ENCODE peak calls at places on chromosomes 4 and X, in four cellular contexts. T is HepG2, V is K562, K is H1. U is an unnamed sample.

GRCh38 chr4:17981063-17981462 is 40.5 kb downstream of the LCORL start:
- DNase-seq in T (no peak), V (no peak), K (no peak), U (no peak)

GRCh38 chr4:62014982-62015739 is 815.0 kb downstream of the ADGRL3 start:
- DNase-seq in T (no peak), V (no peak), K (no peak), U (peak; percentile 3)

GRCh38 chrX:150361777-150362351 is 1.3 kb upstream of the MAMLD1 start:
- DNase-seq in T (no peak), V (no peak), K (no peak), U (peak; percentile 40)

GRCh38 chr4:8370835-8371234 is 69.7 kb downstream of the ACOX3 start:
- DNase-seq in T (no peak), V (no peak), K (no peak), U (no peak)

GRCh38 chr4:107453231-107453630 is 266.8 kb downstream of the PAPSS1 start:
- DNase-seq in T (no peak), V (no peak), K (no peak), U (no peak)

GRCh38 chr4:28744066-28744465 is 1883.4 kb downstream of the STIM2 start:
- DNase-seq in T (no peak), V (no peak), K (no peak), U (no peak)

GRCh38 chrX:138756234-138756633 is 44.7 kb upstream of the FGF13 start:
- DNase-seq in T (no peak), V (peak; percentile 8), K (peak; percentile 9), U (no peak)

GRCh38 chr4:106746451-106746850 is 289.7 kb downstream of the DKK2 start:
- DNase-seq in T (no peak), V (no peak), K (no peak), U (no peak)

GRCh38 chrX:68177542-68177941 is 255.8 kb downstream of the OPHN1 start:
- DNase-seq in T (no peak), V (no peak), K (no peak), U (no peak)

GRCh38 chrX:87516716-87517115 is 886 bp upstream of the KLHL4 start:
- DNase-seq in T (no peak), V (no peak), K (no peak), U (no peak)

GRCh38 chr4:88489100-88489761 is 32.3 kb downstream of the HERC5 start:
- DNase-seq in T (no peak), V (no peak), K (no peak), U (no peak)

GRCh38 chr4:107997001-107997788 is 7.5 kb downstream of the HADH start:
- DNase-seq in T (no peak), V (no peak), K (no peak), U (no peak)

GRCh38 chr4:105586638-105587328 is 34.4 kb downstream of the ARHGEF38 start:
- DNase-seq in T (no peak), V (no peak), K (no peak), U (no peak)

GRCh38 chrX:48472225-48472624 is 2.2 kb upstream of the SLC38A5 start:
- DNase-seq in T (no peak), V (no peak), K (no peak), U (peak; percentile 11)

GRCh38 chr4:69092190-69092589 is 4.1 kb upstream of the UGT2B7 start:
- DNase-seq in T (no peak), V (no peak), K (no peak), U (no peak)

GRCh38 chr4:71009796-71010588 is 16.5 kb downstream of the DCK start:
- DNase-seq in T (peak; percentile 50), V (peak; percentile 55), K (no peak), U (peak; percentile 49)

GRCh38 chrX:55593756-55594257 is 29.4 kb upstream of the FOXR2 start:
- DNase-seq in T (no peak), V (no peak), K (no peak), U (peak; percentile 62)

GRCh38 chr4:7112656-7113055 is 44.8 kb upstream of the GRPEL1 start:
- DNase-seq in T (no peak), V (no peak), K (no peak), U (no peak)

GRCh38 chrX:124194209-124194608 is 138.3 kb upstream of the TEX13D start:
- DNase-seq in T (no peak), V (no peak), K (no peak), U (no peak)

GRCh38 chrX:70016513-70016912 is 33.2 kb downstream of the AWAT2 start:
- DNase-seq in T (no peak), V (no peak), K (no peak), U (no peak)

GRCh38 chr4:128862608-128863313 is 53.3 kb downstream of the JADE1 start:
- DNase-seq in T (no peak), V (no peak), K (no peak), U (no peak)

GRCh38 chr4:177155454-177155853 is 154.2 kb upstream of the NEIL3 start:
- DNase-seq in T (no peak), V (no peak), K (no peak), U (peak; percentile 2)

GRCh38 chr4:73006286-73006990 is 63.1 kb downstream of the COX18 start:
- DNase-seq in T (no peak), V (no peak), K (no peak), U (no peak)

GRCh38 chr4:2537011-2537830 is 774 bp downstream of the FAM193A start:
- DNase-seq in T (peak; percentile 44), V (peak; percentile 30), K (no peak), U (peak; percentile 75)

GRCh38 chr4:6307891-6308290 is 38.2 kb downstream of the WFS1 start:
- DNase-seq in T (no peak), V (no peak), K (no peak), U (no peak)

GRCh38 chr4:19971829-19972228 is 279.9 kb upstream of the SLIT2 start:
- DNase-seq in T (no peak), V (no peak), K (no peak), U (no peak)

GRCh38 chr4:175671491-175671934 is 140.6 kb downstream of the GPM6A start:
- DNase-seq in T (no peak), V (no peak), K (no peak), U (peak; percentile 3)

GRCh38 chr4:144350706-144351105 is 210.2 kb upstream of the GYPA start:
- DNase-seq in T (no peak), V (no peak), K (no peak), U (no peak)

GRCh38 chr4:163866728-163867313 is 372.3 kb downstream of the TMA16 start:
- DNase-seq in T (no peak), V (no peak), K (no peak), U (no peak)

GRCh38 chr4:165986956-165987698 is 114.1 kb downstream of the TLL1 start:
- DNase-seq in T (no peak), V (no peak), K (no peak), U (no peak)

GRCh38 chr4:110793381-110793801 is 170.5 kb upstream of the PITX2 start:
- DNase-seq in T (no peak), V (no peak), K (no peak), U (no peak)

GRCh38 chr4:132493476-132493875 is 655.6 kb upstream of the PCDH10 start:
- DNase-seq in T (no peak), V (no peak), K (no peak), U (no peak)
- TF ChIP-seq RAD21 in T (no peak), V (no peak), K (no peak), U (no peak)

DNA sequence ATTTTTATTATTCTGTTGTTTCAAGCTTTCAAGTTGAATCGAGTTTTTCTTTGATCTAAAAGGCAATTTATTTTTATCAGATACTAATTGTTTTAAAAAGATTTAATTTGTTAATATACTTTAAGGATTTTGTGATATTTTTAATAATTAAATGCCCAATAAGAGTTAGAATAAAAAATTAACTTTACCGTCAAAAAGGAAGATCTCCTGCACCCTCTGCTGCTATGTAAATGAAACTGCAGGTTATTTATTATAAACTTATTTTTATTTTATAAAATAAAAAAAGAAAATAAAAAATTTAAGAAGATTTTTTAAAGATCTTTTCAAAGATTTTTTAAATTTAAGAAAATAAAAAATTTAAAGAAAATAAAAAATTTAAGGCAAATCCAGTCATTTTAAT is 166.1 kb downstream of the CCSER1 start:
- DNase-seq in T (no peak), V (no peak), K (no peak), U (no peak)
- TF ChIP-seq YY1 in T (no peak), V (no peak), K (no peak), U (no peak)

DNA sequence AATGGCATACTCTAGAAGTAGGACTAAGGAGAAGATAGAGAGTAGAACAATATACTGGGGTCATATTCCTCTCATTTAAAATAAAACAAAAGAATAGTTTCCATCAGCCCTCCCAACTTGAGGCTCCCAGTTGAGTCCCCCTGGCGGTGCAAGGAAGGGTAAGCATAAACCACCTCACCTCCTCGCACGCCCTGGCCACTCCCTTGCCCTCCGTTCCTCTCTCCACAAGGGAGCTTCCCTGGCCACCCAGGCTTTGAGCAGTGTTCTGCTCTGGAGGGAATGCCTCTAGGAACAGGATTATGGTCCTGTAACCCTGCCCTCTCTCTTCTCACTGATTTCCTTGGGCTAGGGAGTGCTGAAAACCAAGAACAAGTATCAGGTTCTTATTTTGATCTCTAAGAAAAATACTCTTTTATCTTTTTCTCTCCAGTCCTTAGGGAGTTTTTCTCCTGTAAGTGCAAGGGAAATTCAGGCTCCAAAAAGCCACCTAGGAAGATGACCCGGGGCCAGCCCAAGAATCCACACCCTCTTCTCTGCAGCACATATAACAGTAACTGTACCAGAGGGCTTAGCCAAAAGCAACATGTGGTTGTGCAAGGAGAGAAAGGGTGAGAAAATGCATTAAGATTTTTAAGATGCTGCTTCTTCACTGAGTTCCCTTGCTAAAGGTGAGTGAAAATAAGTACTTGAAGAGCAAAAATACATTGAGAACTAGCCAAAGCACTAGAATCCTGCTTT is 69.9 kb downstream of the USP38 start:
- DNase-seq in T (no peak), V (peak; percentile 52), K (peak; percentile 1), U (no peak)
- TF ChIP-seq RAD21 in T (no peak), V (peak; percentile 25), K (peak; percentile 44), U (no peak)

GRCh38 chr4:125316781-125317525 is 2.2 kb downstream of the FAT4 start:
- DNase-seq in T (no peak), V (no peak), K (no peak), U (peak; percentile 66)
- TF ChIP-seq YY1 in T (no peak), V (no peak), K (no peak), U (no peak)

DNA sequence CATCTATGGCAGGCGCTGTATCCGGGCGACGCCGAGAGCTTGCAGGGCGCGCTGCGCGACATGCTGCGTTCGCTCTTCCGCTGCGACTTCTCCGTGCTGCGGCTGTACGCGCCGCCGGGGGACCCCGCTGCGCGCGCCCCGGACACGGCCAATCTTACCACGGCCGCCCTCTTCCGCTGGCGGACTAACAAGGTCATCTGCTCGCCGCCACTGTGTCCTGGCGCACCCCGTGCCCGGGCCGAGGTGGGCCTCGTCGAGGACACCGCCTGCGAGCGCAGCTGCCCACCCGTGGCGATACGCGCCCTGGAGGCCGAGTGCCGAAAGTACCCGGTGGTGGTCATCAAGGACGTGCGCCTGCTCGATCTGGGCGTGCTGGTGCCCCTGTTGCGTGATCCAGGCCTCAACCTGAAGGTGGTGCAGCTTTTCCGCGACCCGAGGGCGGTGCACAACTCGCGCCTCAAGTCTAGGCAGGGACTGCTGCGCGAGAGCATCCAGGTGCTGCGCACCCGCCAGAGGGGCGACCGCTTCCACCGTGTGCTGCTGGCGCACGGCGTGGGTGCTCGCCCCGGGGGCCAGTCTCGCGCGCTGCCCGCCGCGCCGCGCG is 874 bp downstream of the CHST7 start:
- DNase-seq in T (peak; percentile 12), V (no peak), K (no peak), U (peak; percentile 51)
- TF ChIP-seq RAD21 in T (peak; percentile 12), V (no peak), K (no peak), U (no peak)

GRCh38 chr4:27318740-27319139 is 458.1 kb downstream of the STIM2 start:
- DNase-seq in T (peak; percentile 22), V (peak; percentile 42), K (peak; percentile 49), U (peak; percentile 11)
- TF ChIP-seq YY1 in T (no peak), V (no peak), K (no peak), U (no peak)